ENCODE peak calls at places on chromosomes 5 and 9, in ten cellular contexts. One of them, this sample, is unnamed.

GRCh38 chr9:70421020-70421271 is 6.5 kb upstream of the KLF9 start:
- DNase-seq in HFFc6: no peak
- DNase-seq in activated naive CD4-positive, alpha-beta T cell: no peak
- DNase-seq in dorsolateral prefrontal cortex: no peak
- DNase-seq in NCI-H1105 treated with DMSO at 0.1 percent for 48 hours: no peak
- DNase-seq in GM23248: no peak
- DNase-seq in fibroblast of the conjunctiva: no peak
- DNase-seq in ELR: no peak
- DNase-seq in DND-41: no peak
- DNase-seq in heart left ventricle: no peak
- DNase-seq in this sample: no peak

GRCh38 chr9:70865471-70865870 is 255.9 kb downstream of the TRPM3 start:
- DNase-seq in fibroblast of the conjunctiva: no peak
- DNase-seq in NCI-H1105 treated with DMSO at 0.1 percent for 48 hours: no peak
- DNase-seq in ELR: no peak
- DNase-seq in activated naive CD4-positive, alpha-beta T cell: no peak
- DNase-seq in DND-41: no peak
- DNase-seq in heart left ventricle: no peak
- DNase-seq in dorsolateral prefrontal cortex: no peak
- DNase-seq in GM23248: no peak
- DNase-seq in HFFc6: no peak
- DNase-seq in this sample: no peak

GRCh38 chr5:37665889-37666288 is 174.0 kb downstream of the GDNF start:
- DNase-seq in dorsolateral prefrontal cortex: peak
- DNase-seq in heart left ventricle: peak
- DNase-seq in fibroblast of the conjunctiva: no peak
- DNase-seq in NCI-H1105 treated with DMSO at 0.1 percent for 48 hours: peak
- DNase-seq in DND-41: no peak
- DNase-seq in ELR: no peak
- DNase-seq in GM23248: no peak
- DNase-seq in activated naive CD4-positive, alpha-beta T cell: no peak
- DNase-seq in HFFc6: no peak
- DNase-seq in this sample: peak

GRCh38 chr5:132655821-132656773 is 1.9 kb upstream of the IL13 start:
- DNase-seq in heart left ventricle: no peak
- DNase-seq in dorsolateral prefrontal cortex: no peak
- DNase-seq in activated naive CD4-positive, alpha-beta T cell: no peak
- DNase-seq in ELR: peak
- DNase-seq in DND-41: no peak
- DNase-seq in GM23248: peak
- DNase-seq in HFFc6: no peak
- DNase-seq in fibroblast of the conjunctiva: no peak
- DNase-seq in NCI-H1105 treated with DMSO at 0.1 percent for 48 hours: no peak
- DNase-seq in this sample: peak

GRCh38 chr9:116377179-116377790 is 223.7 kb downstream of the PAPPA start:
- DNase-seq in DND-41: no peak
- DNase-seq in GM23248: peak
- DNase-seq in dorsolateral prefrontal cortex: no peak
- DNase-seq in NCI-H1105 treated with DMSO at 0.1 percent for 48 hours: no peak
- DNase-seq in HFFc6: peak
- DNase-seq in ELR: peak
- DNase-seq in fibroblast of the conjunctiva: peak
- DNase-seq in heart left ventricle: no peak
- DNase-seq in activated naive CD4-positive, alpha-beta T cell: no peak
- DNase-seq in this sample: peak

GRCh38 chr5:154118832-154119442 is 71.6 kb upstream of the GALNT10 start:
- DNase-seq in dorsolateral prefrontal cortex: no peak
- DNase-seq in HFFc6: no peak
- DNase-seq in heart left ventricle: no peak
- DNase-seq in DND-41: no peak
- DNase-seq in ELR: peak
- DNase-seq in activated naive CD4-positive, alpha-beta T cell: no peak
- DNase-seq in NCI-H1105 treated with DMSO at 0.1 percent for 48 hours: no peak
- DNase-seq in fibroblast of the conjunctiva: no peak
- DNase-seq in GM23248: peak
- DNase-seq in this sample: peak

GRCh38 chr9:114209151-114209550 is 53.8 kb downstream of the COL27A1 start:
- DNase-seq in DND-41: no peak
- DNase-seq in ELR: no peak
- DNase-seq in GM23248: no peak
- DNase-seq in activated naive CD4-positive, alpha-beta T cell: no peak
- DNase-seq in fibroblast of the conjunctiva: no peak
- DNase-seq in NCI-H1105 treated with DMSO at 0.1 percent for 48 hours: no peak
- DNase-seq in HFFc6: no peak
- DNase-seq in dorsolateral prefrontal cortex: no peak
- DNase-seq in heart left ventricle: no peak
- DNase-seq in this sample: no peak

GRCh38 chr5:133205204-133205603 is 153.4 kb downstream of the HSPA4 start:
- DNase-seq in ELR: no peak
- DNase-seq in dorsolateral prefrontal cortex: no peak
- DNase-seq in HFFc6: peak
- DNase-seq in GM23248: peak
- DNase-seq in DND-41: no peak
- DNase-seq in fibroblast of the conjunctiva: no peak
- DNase-seq in NCI-H1105 treated with DMSO at 0.1 percent for 48 hours: no peak
- DNase-seq in heart left ventricle: no peak
- DNase-seq in activated naive CD4-positive, alpha-beta T cell: no peak
- DNase-seq in this sample: peak

GRCh38 chr9:75447281-75447680 is 359.0 kb downstream of the OSTF1 start:
- DNase-seq in HFFc6: no peak
- DNase-seq in fibroblast of the conjunctiva: no peak
- DNase-seq in NCI-H1105 treated with DMSO at 0.1 percent for 48 hours: no peak
- DNase-seq in DND-41: no peak
- DNase-seq in heart left ventricle: no peak
- DNase-seq in dorsolateral prefrontal cortex: no peak
- DNase-seq in GM23248: no peak
- DNase-seq in ELR: no peak
- DNase-seq in activated naive CD4-positive, alpha-beta T cell: no peak
- DNase-seq in this sample: no peak

GRCh38 chr5:322281-322941 is 897 bp downstream of the AHRR start:
- DNase-seq in ELR: peak
- DNase-seq in DND-41: no peak
- DNase-seq in heart left ventricle: no peak
- DNase-seq in HFFc6: peak
- DNase-seq in GM23248: peak
- DNase-seq in activated naive CD4-positive, alpha-beta T cell: no peak
- DNase-seq in NCI-H1105 treated with DMSO at 0.1 percent for 48 hours: no peak
- DNase-seq in fibroblast of the conjunctiva: no peak
- DNase-seq in dorsolateral prefrontal cortex: no peak
- DNase-seq in this sample: peak

GRCh38 chr9:113933188-113933587 is 57.1 kb downstream of the ZNF618 start:
- DNase-seq in NCI-H1105 treated with DMSO at 0.1 percent for 48 hours: no peak
- DNase-seq in DND-41: no peak
- DNase-seq in GM23248: no peak
- DNase-seq in ELR: no peak
- DNase-seq in HFFc6: no peak
- DNase-seq in activated naive CD4-positive, alpha-beta T cell: no peak
- DNase-seq in heart left ventricle: peak
- DNase-seq in dorsolateral prefrontal cortex: no peak
- DNase-seq in fibroblast of the conjunctiva: no peak
- DNase-seq in this sample: no peak

GRCh38 chr9:127185931-127186781 is 63.7 kb upstream of the ANGPTL2 start:
- DNase-seq in dorsolateral prefrontal cortex: peak
- DNase-seq in NCI-H1105 treated with DMSO at 0.1 percent for 48 hours: no peak
- DNase-seq in HFFc6: peak
- DNase-seq in fibroblast of the conjunctiva: peak
- DNase-seq in activated naive CD4-positive, alpha-beta T cell: no peak
- DNase-seq in GM23248: peak
- DNase-seq in heart left ventricle: peak
- DNase-seq in ELR: no peak
- DNase-seq in DND-41: no peak
- DNase-seq in this sample: peak

GRCh38 chr9:35797311-35798109 is 6.1 kb downstream of the NPR2 start:
- DNase-seq in activated naive CD4-positive, alpha-beta T cell: no peak
- DNase-seq in ELR: peak
- DNase-seq in fibroblast of the conjunctiva: no peak
- DNase-seq in NCI-H1105 treated with DMSO at 0.1 percent for 48 hours: no peak
- DNase-seq in GM23248: no peak
- DNase-seq in heart left ventricle: no peak
- DNase-seq in DND-41: no peak
- DNase-seq in dorsolateral prefrontal cortex: no peak
- DNase-seq in HFFc6: no peak
- DNase-seq in this sample: no peak

GRCh38 chr9:127647451-127647850 is 35.4 kb downstream of the STXBP1 start:
- DNase-seq in ELR: no peak
- DNase-seq in heart left ventricle: no peak
- DNase-seq in dorsolateral prefrontal cortex: no peak
- DNase-seq in NCI-H1105 treated with DMSO at 0.1 percent for 48 hours: no peak
- DNase-seq in activated naive CD4-positive, alpha-beta T cell: no peak
- DNase-seq in fibroblast of the conjunctiva: no peak
- DNase-seq in DND-41: no peak
- DNase-seq in HFFc6: no peak
- DNase-seq in GM23248: no peak
- DNase-seq in this sample: no peak

GRCh38 chr9:123349691-123350480 is 6.1 kb upstream of the CRB2 start:
- DNase-seq in HFFc6: no peak
- DNase-seq in ELR: peak
- DNase-seq in fibroblast of the conjunctiva: no peak
- DNase-seq in heart left ventricle: no peak
- DNase-seq in GM23248: peak
- DNase-seq in activated naive CD4-positive, alpha-beta T cell: peak
- DNase-seq in NCI-H1105 treated with DMSO at 0.1 percent for 48 hours: peak
- DNase-seq in DND-41: peak
- DNase-seq in dorsolateral prefrontal cortex: peak
- DNase-seq in this sample: peak

GRCh38 chr9:37937403-37937802 is 33.5 kb upstream of the SLC25A51 start:
- DNase-seq in DND-41: no peak
- DNase-seq in ELR: no peak
- DNase-seq in dorsolateral prefrontal cortex: no peak
- DNase-seq in heart left ventricle: no peak
- DNase-seq in HFFc6: no peak
- DNase-seq in GM23248: no peak
- DNase-seq in activated naive CD4-positive, alpha-beta T cell: no peak
- DNase-seq in NCI-H1105 treated with DMSO at 0.1 percent for 48 hours: no peak
- DNase-seq in fibroblast of the conjunctiva: no peak
- DNase-seq in this sample: no peak

GRCh38 chr5:32280656-32281081 is 32.1 kb downstream of the MTMR12 start:
- DNase-seq in GM23248: no peak
- DNase-seq in activated naive CD4-positive, alpha-beta T cell: no peak
- DNase-seq in ELR: no peak
- DNase-seq in heart left ventricle: no peak
- DNase-seq in NCI-H1105 treated with DMSO at 0.1 percent for 48 hours: no peak
- DNase-seq in fibroblast of the conjunctiva: no peak
- DNase-seq in dorsolateral prefrontal cortex: no peak
- DNase-seq in HFFc6: no peak
- DNase-seq in DND-41: no peak
- DNase-seq in this sample: no peak

GRCh38 chr5:106127985-106128384 is 1542.8 kb downstream of the EFNA5 start:
- DNase-seq in NCI-H1105 treated with DMSO at 0.1 percent for 48 hours: no peak
- DNase-seq in fibroblast of the conjunctiva: no peak
- DNase-seq in DND-41: no peak
- DNase-seq in HFFc6: no peak
- DNase-seq in GM23248: no peak
- DNase-seq in dorsolateral prefrontal cortex: no peak
- DNase-seq in heart left ventricle: no peak
- DNase-seq in ELR: no peak
- DNase-seq in activated naive CD4-positive, alpha-beta T cell: no peak
- DNase-seq in this sample: no peak

GRCh38 chr5:36369092-36369737 is 67.5 kb upstream of the RANBP3L start:
- DNase-seq in dorsolateral prefrontal cortex: no peak
- DNase-seq in ELR: peak
- DNase-seq in DND-41: no peak
- DNase-seq in fibroblast of the conjunctiva: no peak
- DNase-seq in NCI-H1105 treated with DMSO at 0.1 percent for 48 hours: no peak
- DNase-seq in activated naive CD4-positive, alpha-beta T cell: no peak
- DNase-seq in heart left ventricle: no peak
- DNase-seq in HFFc6: peak
- DNase-seq in GM23248: peak
- DNase-seq in this sample: no peak

This sample was measured in AG08395.